ENCODE peak calls at places on chromosome 19, in five cellular contexts. A is SK-N-SH, J is K562, V is Panc1, F is H1. E is an unnamed sample. For H3K4me1, the result is how much of the 10 kb centered on the place peaks cover.

GRCh38 chr19:43754312-43754561 is 525 bp downstream of the SMG9 start:
- DNase-seq in A (no peak), J (no peak), V (no peak), F (no peak), E (no peak)

GRCh38 chr19:17074628-17075034 is 621 bp downstream of the HAUS8 start:
- DNase-seq in A (no peak), J (no peak), V (no peak), F (no peak), E (no peak)

GRCh38 chr19:24159707-24160106 is 72.7 kb downstream of the ZNF254 start:
- DNase-seq in A (peak), J (no peak), V (no peak), F (peak), E (no peak)

GRCh38 chr19:32651729-32652140 is 23.2 kb downstream of the ANKRD27 start:
- DNase-seq in A (peak), J (no peak), V (no peak), F (peak), E (no peak)

GRCh38 chr19:53132231-53132991 is at the start of gene ZNF415:
- DNase-seq in A (peak), J (no peak), V (no peak), F (peak), E (no peak)

GRCh38 chr19:31510635-31511034 is 161.4 kb upstream of the TSHZ3 start:
- DNase-seq in A (no peak), J (no peak), V (no peak), F (no peak), E (no peak)

GRCh38 chr19:18913466-18913865 is 5.7 kb downstream of the COPE start:
- DNase-seq in A (no peak), J (no peak), V (no peak), F (no peak), E (no peak)

GRCh38 chr19:23259961-23260360 is 9.8 kb upstream of the ZNF724 start:
- DNase-seq in A (no peak), J (no peak), V (no peak), F (no peak), E (no peak)

GRCh38 chr19:3852614-3853254 is 16.1 kb downstream of the ZFR2 start:
- DNase-seq in A (no peak), J (no peak), V (no peak), F (no peak), E (peak)

GRCh38 chr19:10270616-10271394 is at the start of gene ICAM1:
- DNase-seq in A (peak), J (peak), V (no peak), F (no peak), E (no peak)

GRCh38 chr19:49771674-49772139 is 4.9 kb downstream of the AP2A1 start:
- DNase-seq in A (no peak), J (no peak), V (no peak), F (no peak), E (no peak)
- TF ChIP-seq SIN3A in A (no peak), J (no peak), V (no peak), F (no peak), E (no peak)

GRCh38 chr19:5035817-5036732 is 67.2 kb downstream of the KDM4B start:
- DNase-seq in A (no peak), J (no peak), V (no peak), F (no peak), E (no peak)
- H3K4me1 ChIP-seq in A (under half), J (under half), V (under half), F (under half), E (under half)

GRCh38 chr19:39327990-39328705 is 7.5 kb upstream of the LRFN1 start:
- DNase-seq in A (peak), J (peak), V (peak), F (no peak), E (no peak)
- TF ChIP-seq SIN3A in A (no peak), J (no peak), V (no peak), F (no peak), E (no peak)

DNA sequence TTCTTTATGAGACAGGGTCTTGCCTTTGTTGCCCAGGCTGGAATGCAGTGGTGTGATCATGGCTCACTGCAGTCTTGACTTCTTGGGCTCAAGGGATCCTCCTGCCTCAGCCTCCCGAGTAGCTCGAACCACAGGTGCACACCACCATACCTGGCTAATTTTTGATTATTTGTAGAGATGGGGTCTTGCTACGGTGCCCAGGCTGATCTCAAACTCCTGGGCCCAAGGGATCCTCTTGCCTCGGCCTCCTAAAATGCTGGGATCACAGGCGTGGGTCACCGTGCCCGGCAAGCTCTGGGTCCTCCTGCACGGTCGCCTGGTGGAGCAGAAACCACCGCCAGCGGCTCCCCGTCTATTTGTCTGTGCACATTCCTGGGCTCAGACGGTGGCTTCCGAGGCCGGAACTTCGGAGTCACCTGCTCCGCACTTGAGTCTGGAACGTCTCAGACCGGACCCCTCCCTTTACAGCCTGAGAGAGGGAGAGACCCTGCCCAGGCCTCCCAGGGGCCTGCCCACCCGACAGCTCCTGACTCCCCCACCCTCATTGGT is 22.2 kb downstream of the EFNA2 start:
- DNase-seq in A (no peak), J (no peak), V (no peak), F (no peak), E (no peak)
- H3K4me1 ChIP-seq in A (under half), J (half or more), V (under half), F (under half), E (under half)

GRCh38 chr19:44927746-44928145 is 13.3 kb downstream of the APOC1 start:
- DNase-seq in A (peak), J (no peak), V (no peak), F (no peak), E (no peak)

GRCh38 chr19:44930088-44930487 is 11.9 kb upstream of the APOC4 start:
- DNase-seq in A (no peak), J (no peak), V (no peak), F (no peak), E (no peak)

GRCh38 chr19:44924243-44924725 is 9.9 kb downstream of the APOC1 start:
- DNase-seq in A (no peak), J (no peak), V (no peak), F (no peak), E (no peak)

GRCh38 chr19:44925114-44925891 is 10.9 kb downstream of the APOC1 start:
- DNase-seq in A (no peak), J (no peak), V (no peak), F (no peak), E (no peak)
- TF ChIP-seq SIN3A in A (no peak), J (no peak), V (no peak), F (no peak), E (no peak)

GRCh38 chr19:5489511-5489910 is 34.3 kb downstream of the ZNRF4 start:
- DNase-seq in A (peak), J (no peak), V (no peak), F (no peak), E (no peak)

GRCh38 chr19:5494780-5495179 is 39.6 kb downstream of the ZNRF4 start:
- DNase-seq in A (no peak), J (no peak), V (no peak), F (no peak), E (no peak)

GRCh38 chr19:5491565-5491964 is 36.3 kb downstream of the ZNRF4 start:
- DNase-seq in A (no peak), J (no peak), V (no peak), F (no peak), E (no peak)

GRCh38 chr19:5492813-5493409 is 37.7 kb downstream of the ZNRF4 start:
- DNase-seq in A (no peak), J (no peak), V (no peak), F (no peak), E (no peak)

GRCh38 chr19:5492281-5492812 is 37.1 kb downstream of the ZNRF4 start:
- DNase-seq in A (no peak), J (no peak), V (no peak), F (no peak), E (no peak)
- H3K4me1 ChIP-seq in A (under half), J (under half), V (under half), F (under half), E (under half)

GRCh38 chr19:14412436-14413071 is 6.6 kb downstream of the DDX39A start:
- DNase-seq in A (no peak), J (peak), V (no peak), F (no peak), E (no peak)
- TF ChIP-seq SIN3A in A (no peak), J (no peak), V (no peak), F (no peak), E (no peak)

GRCh38 chr19:38634757-38635482 is 12.5 kb upstream of the ACTN4 start:
- DNase-seq in A (peak), J (peak), V (no peak), F (no peak), E (no peak)
- H3K4me1 ChIP-seq in A (under half), J (under half), V (under half), F (under half), E (under half)

DNA sequence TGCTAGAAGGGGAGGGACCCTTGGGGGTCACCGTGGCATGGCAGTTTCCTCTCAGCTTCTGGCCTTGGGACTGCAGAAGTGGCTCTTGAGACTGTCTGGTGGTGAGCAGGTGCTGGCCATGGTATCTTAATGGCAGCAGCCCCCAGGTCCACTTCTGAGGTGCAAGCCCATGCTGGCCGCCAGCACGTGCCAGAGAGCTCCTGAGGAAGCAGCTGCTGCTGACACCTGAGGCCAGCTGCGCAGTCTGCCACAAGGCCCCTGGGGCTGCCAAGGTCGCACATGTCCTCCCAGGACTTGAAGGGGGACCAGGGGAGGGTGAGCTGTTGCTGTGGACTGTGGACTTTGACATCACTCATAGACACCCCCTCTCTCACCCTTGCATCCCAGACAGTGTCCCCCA is 48.0 kb downstream of the NFIX start:
- DNase-seq in A (no peak), J (no peak), V (no peak), F (no peak), E (no peak)
- TF ChIP-seq SIN3A in A (no peak), J (no peak), V (no peak), F (no peak), E (no peak)

E was measured in HCT116.